ENCODE peak calls at places on chromosome 6, in six cellular contexts. K, J, P, W, U and M are unnamed samples.

GRCh38 chr6:166167801-166168615 is at the start of gene TBXT:
- DNase-seq in K (no peak), J (no peak), P (no peak), W (no peak), U (peak), M (no peak)

GRCh38 chr6:13194852-13195251 is 133.5 kb downstream of the TBC1D7 start:
- DNase-seq in U (peak), K (peak), W (no peak), J (peak), P (no peak), M (peak)

GRCh38 chr6:144583614-144583954 is 298.4 kb downstream of the UTRN start:
- DNase-seq in U (no peak), W (no peak), P (no peak), K (no peak), J (no peak), M (no peak)

GRCh38 chr6:39188577-39188976 is 40.7 kb downstream of the KCNK5 start:
- DNase-seq in U (no peak), J (no peak), P (no peak), W (no peak), K (no peak), M (no peak)

GRCh38 chr6:43575105-43575771 is 600 bp downstream of the XPO5 start:
- DNase-seq in P (peak), U (peak), J (peak), W (no peak), K (no peak), M (peak)

GRCh38 chr6:593139-593906 is 63.6 kb downstream of the HUS1B start:
- DNase-seq in K (no peak), U (peak), J (peak), P (peak), W (peak), M (peak)

GRCh38 chr6:158040804-158041347 is 59.2 kb downstream of the SYNJ2 start:
- DNase-seq in W (no peak), K (no peak), J (peak), P (no peak), U (no peak), M (peak)

GRCh38 chr6:154969796-154970195 is 25.3 kb upstream of the TIAM2 start:
- DNase-seq in P (no peak), J (peak), U (no peak), K (no peak), W (no peak), M (peak)

GRCh38 chr6:117605169-117605826 is 3.0 kb upstream of the GOPC start:
- DNase-seq in K (peak), J (peak), W (no peak), P (peak), U (no peak), M (peak)

GRCh38 chr6:87702589-87702945 is 534 bp upstream of the AKIRIN2 start:
- DNase-seq in W (no peak), J (peak), K (peak), U (no peak), P (no peak), M (peak)

GRCh38 chr6:2378891-2379652 is 133.7 kb upstream of the GMDS start:
- DNase-seq in U (no peak), P (no peak), J (no peak), K (no peak), W (no peak), M (peak)

GRCh38 chr6:4384638-4385036 is 249.3 kb upstream of the ECI2 start:
- DNase-seq in J (no peak), K (no peak), P (no peak), U (no peak), W (no peak), M (no peak)